ENCODE peak calls at places on chromosome 1, in five cellular contexts. Y is RKO, M is Peyer's patch, C is neuronal stem cell, P is esophagus squamous epithelium. X is an unnamed sample.

GRCh38 chr1:157734328-157734727 is 33.8 kb upstream of the FCRL3 start:
- DNase-seq in Y (no peak), M (no peak), C (no peak), P (no peak), X (no peak)

GRCh38 chr1:115314111-115314510 is 23.9 kb downstream of the NGF start:
- DNase-seq in Y (no peak), M (no peak), C (no peak), P (no peak), X (no peak)

GRCh38 chr1:58545591-58546519 is 671 bp downstream of the OMA1 start:
- DNase-seq in Y (peak; percentile 83), M (peak; percentile 77), C (peak; percentile 41), P (peak; percentile 69), X (no peak)

GRCh38 chr1:119372493-119373086 is 4.0 kb downstream of the HAO2 start:
- DNase-seq in Y (peak; percentile 26), M (no peak), C (peak; percentile 37), P (no peak), X (no peak)

GRCh38 chr1:113415256-113416189 is 25.2 kb downstream of the MAGI3 start:
- DNase-seq in Y (no peak), M (no peak), C (no peak), P (no peak), X (no peak)

GRCh38 chr1:160376525-160377131 is 9.8 kb downstream of the NHLH1 start:
- DNase-seq in Y (peak; percentile 72), M (no peak), C (peak; percentile 67), P (no peak), X (no peak)

GRCh38 chr1:162973381-162973795 is 95.8 kb upstream of the RGS4 start:
- DNase-seq in Y (no peak), M (no peak), C (no peak), P (no peak), X (no peak)

GRCh38 chr1:38151399-38151798 is 104.8 kb upstream of the POU3F1 start:
- DNase-seq in Y (no peak), M (no peak), C (no peak), P (no peak), X (no peak)

X was measured in D721Med.